ENCODE peak calls at places on chromosomes 16 and 17, in four cellular contexts. U is K562, Y is GM12878, I is HepG2. G is an unnamed sample.
A peak's percentile ranks its signal among the peaks of the same experiment; 100 is the strongest.

GRCh38 chr17:35299108-35299507 is 56.2 kb downstream of the SLFN5 start:
- DNase-seq in Y (no peak), I (no peak), U (no peak), G (no peak)

GRCh38 chr17:72392056-72393010 is 271.5 kb downstream of the SOX9 start:
- DNase-seq in Y (peak; percentile 68), I (no peak), U (no peak), G (no peak)

GRCh38 chr17:57379237-57380054 is 123.1 kb downstream of the MSI2 start:
- DNase-seq in Y (no peak), I (no peak), U (peak; percentile 96), G (no peak)

GRCh38 chr17:74353446-74354060 is 8.1 kb downstream of the BTBD17 start:
- DNase-seq in U (no peak), Y (no peak), I (no peak), G (no peak)

GRCh38 chr16:64469351-64469750 is 652.5 kb downstream of the CDH11 start:
- DNase-seq in I (no peak), Y (no peak), U (no peak), G (no peak)

GRCh38 chr17:57114085-57114673 is 29.1 kb downstream of the AKAP1 start:
- DNase-seq in U (peak; percentile 73), I (peak; percentile 41), Y (no peak), G (peak; percentile 57)

GRCh38 chr16:76535-77272 is 1.3 kb upstream of the MPG start:
- DNase-seq in Y (no peak), U (peak; percentile 87), I (peak; percentile 66), G (no peak)

GRCh38 chr16:46629331-46629843 is 8.2 kb upstream of the SHCBP1 start:
- DNase-seq in Y (no peak), I (peak; percentile 60), U (peak; percentile 65), G (peak; percentile 60)

GRCh38 chr16:67951485-67951884 is 7.6 kb upstream of the LCAT start:
- DNase-seq in I (no peak), U (no peak), Y (no peak), G (no peak)

GRCh38 chr17:42163113-42163512 is 8.3 kb upstream of the RAB5C start:
- DNase-seq in I (peak; percentile 49), Y (no peak), U (peak; percentile 68), G (peak; percentile 53)
- TF ChIP-seq HDAC2 in I (no peak), Y (no peak), U (no peak), G (no peak)

DNA sequence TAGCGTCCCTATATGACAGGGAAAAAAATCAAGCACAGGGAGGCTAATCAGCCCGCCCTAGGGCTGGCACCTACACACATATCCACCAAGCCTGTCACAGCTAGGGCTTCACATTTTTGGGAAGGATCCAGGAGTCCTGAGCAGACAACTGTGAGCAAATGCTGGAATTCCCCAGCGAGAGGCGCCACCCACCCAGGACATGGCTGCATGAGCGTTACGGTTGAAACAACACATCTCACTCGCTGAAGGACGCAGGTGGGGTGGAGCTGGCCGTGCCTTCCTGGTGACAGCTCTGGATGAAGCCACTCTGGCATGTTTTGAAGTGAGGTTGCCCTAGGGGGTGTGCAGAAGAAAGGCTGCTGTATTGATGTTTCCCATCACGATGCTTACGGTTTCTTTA is 315.1 kb upstream of the EEF2KMT start:
- DNase-seq in U (no peak), I (no peak), Y (no peak), G (no peak)
- TF ChIP-seq SMC3 in U (no peak), I (no peak), Y (no peak), G (no peak)

GRCh38 chr17:61217878-61218437 is 181.7 kb upstream of the TBX2 start:
- DNase-seq in Y (no peak), U (no peak), I (no peak), G (no peak)

GRCh38 chr17:61216066-61216465 is 183.6 kb upstream of the TBX2 start:
- DNase-seq in I (no peak), Y (no peak), U (no peak), G (no peak)

GRCh38 chr17:61221181-61221580 is 178.5 kb upstream of the TBX2 start:
- DNase-seq in I (no peak), Y (no peak), U (no peak), G (no peak)

GRCh38 chr17:61219460-61219859 is 180.2 kb upstream of the TBX2 start:
- DNase-seq in U (no peak), I (no peak), Y (no peak), G (no peak)

DNA sequence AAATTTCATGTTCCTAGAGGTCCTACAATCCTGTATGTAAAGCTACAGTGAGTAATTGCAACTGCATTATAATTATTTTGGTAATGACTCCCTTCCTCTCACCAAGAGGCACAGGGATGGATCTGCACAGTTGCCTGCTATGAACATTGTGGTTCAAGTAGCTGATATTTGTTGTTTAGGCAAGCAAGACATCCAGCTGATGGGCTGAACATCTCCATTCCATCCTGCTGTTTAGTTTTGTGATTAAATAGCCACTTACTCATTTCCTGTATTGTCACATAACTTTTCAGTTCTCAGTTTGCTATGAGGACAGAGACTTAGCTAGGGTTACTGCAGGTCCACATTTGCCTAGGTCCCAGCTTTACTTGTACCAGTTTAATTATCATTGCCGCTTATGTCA is 181.2 kb upstream of the TBX2 start:
- DNase-seq in I (no peak), U (no peak), Y (no peak), G (peak; percentile 12)
- TF ChIP-seq HDAC2 in I (no peak), U (no peak), Y (no peak), G (no peak)

GRCh38 chr17:69223809-69224208 is 4.8 kb downstream of the ABCA10 start:
- DNase-seq in I (peak; percentile 69), Y (peak; percentile 33), U (no peak), G (no peak)
- TF ChIP-seq SMC3 in I (no peak), Y (no peak), U (no peak), G (no peak)

DNA sequence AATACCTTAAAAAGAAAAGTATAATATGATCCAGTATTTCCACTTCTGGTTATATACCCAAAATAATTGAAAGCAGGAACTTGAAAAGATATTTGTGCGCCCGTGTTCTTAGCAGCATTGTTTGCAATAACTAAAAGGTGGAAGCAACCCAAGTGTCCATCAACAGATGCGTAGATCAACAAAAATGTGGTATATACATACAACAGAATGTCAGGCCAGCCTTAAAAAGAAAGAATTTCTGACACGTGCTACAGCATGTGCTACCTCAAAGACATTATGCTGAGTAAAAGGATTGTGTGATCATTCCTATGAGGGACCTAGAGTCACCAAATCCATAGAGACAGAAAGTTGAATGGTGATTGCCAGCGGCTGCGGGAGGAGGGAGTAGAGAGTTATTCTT is 133.1 kb downstream of the SPECC1 start:
- DNase-seq in U (no peak), Y (no peak), I (no peak), G (no peak)
- TF ChIP-seq HDAC2 in U (no peak), Y (no peak), I (no peak), G (no peak)

DNA sequence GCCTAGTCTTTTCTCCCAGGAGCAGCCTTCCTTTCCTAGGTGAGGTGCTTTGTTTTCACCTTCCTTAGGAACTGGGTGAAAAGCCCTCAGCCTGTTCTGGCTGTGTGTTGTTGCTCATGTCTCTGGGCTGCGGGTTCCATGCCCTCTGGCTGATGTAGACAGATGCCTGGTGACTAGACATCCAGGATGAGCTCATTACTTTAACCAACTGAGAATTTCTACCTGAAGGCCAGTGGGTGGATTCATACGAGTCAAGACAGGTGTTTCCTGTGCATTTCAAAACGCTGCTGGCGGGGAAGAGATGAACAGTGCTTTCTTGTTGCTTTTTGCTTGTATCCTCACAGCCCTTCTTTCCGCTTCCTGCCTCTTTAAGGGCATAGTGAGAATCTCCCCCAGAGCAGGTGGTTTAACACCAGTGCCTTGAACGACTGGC is 22.3 kb downstream of the SAP30BP start:
- DNase-seq in I (no peak), Y (peak; percentile 60), U (no peak), G (no peak)
- TF ChIP-seq SMC3 in I (no peak), Y (no peak), U (no peak), G (no peak)

GRCh38 chr17:4604111-4604644 is 19.8 kb downstream of the SMTNL2 start:
- DNase-seq in U (peak; percentile 33), I (no peak), Y (no peak), G (no peak)
- TF ChIP-seq HDAC2 in U (no peak), I (no peak), Y (no peak), G (no peak)

GRCh38 chr16:48444574-48444973 is 59.4 kb upstream of the SIAH1 start:
- DNase-seq in Y (no peak), I (no peak), U (no peak), G (peak; percentile 73)
- TF ChIP-seq SMC3 in Y (no peak), I (no peak), U (no peak), G (no peak)

DNA sequence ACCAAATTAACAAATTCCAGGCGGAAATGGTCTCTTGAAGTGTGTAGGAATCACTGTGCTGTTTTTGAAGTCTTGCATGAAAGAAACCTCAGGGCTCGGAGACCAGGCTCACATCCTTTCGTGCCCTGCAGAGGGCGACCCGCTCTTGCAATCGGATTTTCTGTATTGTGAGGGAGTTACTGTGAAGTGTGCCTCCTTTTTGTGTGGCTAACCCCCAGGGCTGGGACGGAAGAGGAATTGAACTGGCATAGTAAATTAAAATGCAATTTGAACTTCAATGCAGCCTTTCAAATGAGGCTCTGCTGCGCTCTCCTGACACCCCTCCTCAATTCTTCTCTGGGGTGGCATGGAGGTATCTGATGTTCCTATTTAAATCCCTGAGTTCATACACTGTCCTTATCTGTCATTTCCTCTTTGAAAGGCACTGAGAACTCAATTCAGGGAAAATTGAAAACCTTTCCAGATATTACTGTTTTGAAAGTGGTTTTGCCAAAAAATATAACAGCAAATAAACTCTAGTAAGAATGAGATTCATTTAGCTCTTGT is 51.5 kb upstream of the MGAT5B start:
- DNase-seq in U (peak; percentile 69), I (peak; percentile 44), Y (no peak), G (peak; percentile 85)
- TF ChIP-seq HDAC2 in U (no peak), I (no peak), Y (no peak), G (no peak)

DNA sequence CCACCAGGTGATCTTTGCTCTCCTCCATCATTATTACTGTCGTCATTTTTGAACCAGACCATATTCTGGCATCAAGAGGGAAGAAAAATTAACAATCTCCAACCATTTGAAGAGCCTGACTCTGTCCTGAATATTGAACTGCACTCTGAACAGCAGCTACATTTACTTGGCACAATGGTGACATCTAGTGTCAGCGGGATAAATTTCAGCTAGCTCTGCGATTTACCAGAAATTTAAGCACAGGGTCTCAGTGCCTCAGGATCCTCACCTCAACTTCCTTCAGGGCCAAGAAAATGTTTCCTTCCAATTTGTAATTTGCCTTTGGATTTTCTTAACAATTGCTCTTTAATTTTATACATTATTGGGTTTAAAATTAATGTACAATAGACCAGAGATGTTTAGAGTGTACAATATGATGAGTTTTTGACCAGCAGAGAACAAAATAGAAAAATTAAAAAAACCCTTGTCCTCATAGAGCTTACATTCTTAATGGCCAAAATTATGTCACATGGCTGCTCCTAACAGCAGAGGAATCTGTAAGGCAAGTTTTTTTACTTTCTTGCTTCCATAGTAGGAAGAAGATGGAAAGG is 10.7 kb upstream of the ZNF19 start:
- DNase-seq in U (peak; percentile 72), I (peak; percentile 68), Y (peak; percentile 28), G (peak; percentile 67)
- TF ChIP-seq SMC3 in U (peak; percentile 78), I (peak; percentile 83), Y (peak; percentile 77), G (peak; percentile 70)